ENCODE peak calls at places on chromosome 1, in seven cellular contexts. A is esophagus muscularis mucosa, P is upper lobe of right lung, N is esophagus squamous epithelium, Y is hepatocyte, K is left ventricle myocardium inferior, S is fibroblast of lung. E is an unnamed sample.

GRCh38 chr1:150696590-150696989 is 364 bp downstream of the GOLPH3L start:
- DNase-seq in P (no peak), K (no peak), N (no peak), A (no peak), Y (peak; percentile 4), S (peak; percentile 5), E (no peak)

GRCh38 chr1:24567792-24568388 is 12.0 kb downstream of the NCMAP start:
- DNase-seq in Y (peak; percentile 88), K (no peak), N (no peak), S (no peak), P (peak; percentile 86), A (no peak), E (no peak)

GRCh38 chr1:232599178-232600041 is 30.5 kb downstream of the SIPA1L2 start:
- DNase-seq in S (peak; percentile 49), K (no peak), N (no peak), P (no peak), A (no peak), Y (no peak), E (no peak)

GRCh38 chr1:53495608-53496345 is 36.6 kb downstream of the DMRTB1 start:
- DNase-seq in K (no peak), N (no peak), P (no peak), S (no peak), Y (no peak), A (no peak), E (no peak)

GRCh38 chr1:53080041-53080440 is 18.0 kb downstream of the PODN start:
- DNase-seq in S (no peak), K (no peak), N (no peak), A (no peak), P (peak; percentile 35), Y (no peak), E (no peak)

GRCh38 chr1:244970236-244970652 is 105.9 kb upstream of the HNRNPU start:
- DNase-seq in P (peak; percentile 93), A (peak; percentile 95), N (peak; percentile 41), K (peak; percentile 81), S (peak; percentile 79), Y (peak; percentile 86), E (no peak)

GRCh38 chr1:53575948-53576305 is 116.7 kb downstream of the DMRTB1 start:
- DNase-seq in A (no peak), Y (no peak), P (no peak), N (no peak), S (no peak), K (no peak), E (peak; percentile 23)

GRCh38 chr1:9110669-9111356 is 18.1 kb downstream of the GPR157 start:
- DNase-seq in A (peak; percentile 97), P (peak; percentile 95), K (peak; percentile 88), N (peak; percentile 26), S (peak; percentile 88), Y (peak; percentile 93), E (peak; percentile 65)

GRCh38 chr1:97898948-97899347 is 21.9 kb downstream of the DPYD start:
- DNase-seq in S (no peak), A (no peak), P (no peak), K (no peak), N (no peak), Y (no peak), E (no peak)

GRCh38 chr1:8317647-8318360 is at the start of gene SLC45A1:
- DNase-seq in Y (peak; percentile 78), S (peak; percentile 63), N (no peak), P (peak; percentile 86), A (no peak), K (peak; percentile 85), E (peak; percentile 94)

GRCh38 chr1:242178924-242179708 is 180.2 kb upstream of the MAP1LC3C start:
- DNase-seq in K (no peak), A (no peak), P (no peak), S (no peak), Y (no peak), N (no peak), E (no peak)

GRCh38 chr1:20136249-20136648 is 2.9 kb upstream of the PLA2G2F start:
- DNase-seq in S (no peak), P (no peak), N (no peak), A (no peak), Y (no peak), K (no peak), E (no peak)

GRCh38 chr1:220144051-220144450 is 50.1 kb downstream of the IARS2 start:
- DNase-seq in K (no peak), S (no peak), A (no peak), N (no peak), Y (no peak), P (no peak), E (no peak)

GRCh38 chr1:160494620-160495019 is 28.4 kb downstream of the SLAMF6 start:
- DNase-seq in K (no peak), Y (peak; percentile 14), N (no peak), A (no peak), S (no peak), P (no peak), E (no peak)

GRCh38 chr1:228394571-228395394 is 11.9 kb downstream of the TRIM11 start:
- DNase-seq in K (no peak), Y (no peak), N (no peak), P (peak; percentile 59), S (no peak), A (no peak), E (no peak)

GRCh38 chr1:192867180-192867579 is 58.3 kb downstream of the RGS2 start:
- DNase-seq in K (no peak), P (no peak), Y (no peak), A (no peak), N (no peak), S (no peak), E (no peak)

GRCh38 chr1:1309525-1310385 is 1.4 kb downstream of the PUSL1 start:
- DNase-seq in S (no peak), N (no peak), K (no peak), A (no peak), Y (no peak), P (no peak), E (no peak)

GRCh38 chr1:178541829-178542553 is 29.1 kb downstream of the TEX35 start:
- DNase-seq in N (no peak), P (peak; percentile 85), S (peak; percentile 6), Y (peak; percentile 83), K (no peak), A (no peak), E (peak; percentile 61)

GRCh38 chr1:53365405-53366063 is 37.7 kb upstream of the LRP8 start:
- DNase-seq in K (no peak), A (peak; percentile 81), N (no peak), P (peak; percentile 77), S (no peak), Y (no peak), E (no peak)

GRCh38 chr1:117059334-117059677 is 820 bp upstream of the TTF2 start:
- DNase-seq in P (peak; percentile 75), Y (peak; percentile 64), S (no peak), K (no peak), A (peak; percentile 90), N (no peak), E (no peak)

GRCh38 chr1:204591473-204592090 is 75.4 kb downstream of the MDM4 start:
- DNase-seq in S (peak; percentile 47), Y (no peak), A (no peak), P (no peak), K (no peak), N (no peak), E (no peak)

GRCh38 chr1:44049839-44050238 is 18.6 kb upstream of the SLC6A9 start:
- DNase-seq in N (no peak), P (no peak), S (peak; percentile 91), K (no peak), Y (no peak), A (no peak), E (no peak)

GRCh38 chr1:173099166-173099565 is 48.4 kb upstream of the TNFSF18 start:
- DNase-seq in P (no peak), Y (no peak), S (no peak), N (no peak), A (no peak), K (no peak), E (no peak)
- H3K27ac ChIP-seq in P (no peak overlapping the region), Y (no peak overlapping the region), S (no peak overlapping the region), N (no peak overlapping the region), A (no peak overlapping the region), K (no peak overlapping the region), E (no peak overlapping the region)

DNA sequence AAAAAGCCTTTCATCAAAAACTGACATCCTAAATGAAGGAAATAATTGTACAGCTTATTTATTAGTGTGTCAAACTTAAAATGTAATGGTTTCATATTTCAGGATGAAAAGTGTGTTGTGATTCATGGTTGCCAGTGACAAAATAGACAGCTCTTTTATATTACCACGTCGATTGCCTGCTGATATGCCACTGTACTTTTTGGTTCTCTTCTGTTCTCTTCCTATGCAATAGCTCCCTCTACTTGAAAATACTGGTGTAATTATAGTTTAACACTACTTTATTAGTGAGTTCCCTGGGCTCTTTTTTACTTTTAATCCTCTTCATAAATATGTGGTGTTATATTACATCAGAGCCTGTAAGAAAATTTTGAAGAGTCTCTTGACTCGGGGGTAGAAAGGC is 111.3 kb downstream of the PATJ start:
- DNase-seq in A (no peak), P (no peak), S (peak; percentile 54), N (no peak), K (no peak), Y (peak; percentile 13), E (no peak)
- TF ChIP-seq CTCF in A (peak; percentile 38), P (peak; percentile 16), S (peak; percentile 31), N (no peak), K (peak; percentile 41), Y (peak; percentile 51), E (peak; percentile 45)

DNA sequence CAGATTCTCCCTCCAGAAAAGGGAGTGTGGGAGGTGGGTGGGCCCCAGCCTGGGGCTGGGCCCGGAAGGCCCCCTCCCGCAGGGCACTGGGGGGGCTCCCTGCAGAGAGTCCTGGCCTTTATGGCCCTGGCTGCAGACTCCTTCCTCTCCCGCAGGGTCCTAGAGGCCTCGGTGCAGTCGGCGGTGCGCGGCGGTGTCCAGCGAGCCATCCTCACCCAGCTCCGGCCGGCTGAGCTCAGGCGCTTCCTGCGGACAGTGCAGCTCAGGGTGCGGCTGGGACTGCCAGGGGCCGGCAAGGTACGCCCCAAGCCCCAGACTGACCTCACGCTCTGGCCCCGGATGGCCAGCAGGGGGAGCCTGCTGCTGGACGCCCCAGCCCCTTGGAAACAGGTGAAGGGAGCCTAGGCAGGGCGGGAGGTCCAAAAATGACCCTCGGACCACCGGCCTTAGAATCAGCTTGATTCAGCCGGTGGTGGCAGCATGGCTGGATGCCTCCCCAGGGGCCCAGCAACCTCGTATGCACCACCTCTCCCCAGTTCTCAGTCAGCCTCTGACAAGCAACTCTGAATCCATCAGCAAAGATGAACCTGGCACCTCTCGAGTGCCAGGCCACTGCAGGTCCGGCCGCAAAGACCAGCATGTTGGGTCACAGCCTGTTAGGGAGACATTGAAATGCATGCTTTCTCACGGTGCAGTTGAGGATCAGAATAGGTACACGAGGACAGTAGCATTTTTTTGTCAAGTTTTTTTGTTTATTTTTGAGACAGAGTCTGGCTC is 20.6 kb downstream of the MTHFR start:
- DNase-seq in K (peak; percentile 78), P (peak; percentile 88), N (no peak), Y (peak; percentile 79), A (no peak), S (peak; percentile 60), E (peak; percentile 71)
- H3K4me3 ChIP-seq in K (peak overlapping the region; percentile 60), P (peak overlapping the region; percentile 35), N (peak overlapping the region; percentile 33), Y (no peak overlapping the region), A (peak overlapping the region; percentile 34), S (no peak overlapping the region), E (peak overlapping the region; percentile 25)

DNA sequence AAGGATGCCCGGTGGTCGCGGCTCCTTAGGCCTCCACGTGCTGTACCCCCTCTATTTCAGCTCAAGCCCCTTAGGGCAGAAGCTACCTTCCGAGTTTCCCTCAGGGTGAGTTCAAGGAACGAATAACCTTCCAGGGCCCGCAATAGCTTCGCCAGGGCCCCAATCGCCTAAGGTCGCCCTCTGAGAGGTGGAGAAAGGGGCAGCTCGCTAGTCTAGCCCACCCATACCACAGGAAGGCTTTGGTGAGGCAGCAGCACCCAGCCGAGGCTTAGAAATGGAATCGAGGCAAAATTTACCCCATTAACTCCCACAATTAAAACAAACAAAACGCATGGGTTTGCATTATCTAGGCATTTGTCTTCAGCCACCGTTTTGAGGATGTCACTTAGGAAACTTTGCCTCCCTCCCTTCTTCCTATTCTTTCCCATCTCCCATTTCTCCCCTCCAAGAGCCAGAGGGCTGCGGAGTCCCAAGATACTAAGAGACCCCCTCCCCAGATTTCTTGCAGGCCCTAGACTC is 954 bp downstream of the WNT2B start:
- DNase-seq in A (no peak), K (no peak), Y (no peak), P (no peak), N (no peak), S (no peak), E (no peak)
- H3K27ac ChIP-seq in A (peak overlapping the region; percentile 21), K (no peak overlapping the region), Y (no peak overlapping the region), P (no peak overlapping the region), N (no peak overlapping the region), S (no peak overlapping the region), E (no peak overlapping the region)